ENCODE peak calls at places on chromosome 19, in ten cellular contexts. One of them, this sample, is unnamed.

GRCh38 chr19:50266896-50267295 is 62.3 kb downstream of the KCNC3 start:
- DNase-seq in AG08396: no peak
- DNase-seq in stimulated activated CD8-positive, alpha-beta memory T cell treated with anti-CD3 and anti-CD28 coated beads, Interleukin-15, amount 100 ng/mL, for 4 hours: no peak
- DNase-seq in HT-29: peak
- DNase-seq in sigmoid colon: no peak
- DNase-seq in activated CD8-positive, alpha-beta T cell treated with anti-CD3 and anti-CD28 coated beads for 36 hours: peak
- DNase-seq in HTR-8/SVneo: no peak
- DNase-seq in stimulated activated CD4-positive, alpha-beta T cell treated with anti-CD3 and anti-CD28 coated beads, Interleukin-1b, Interleukin-23, amount 100 ng/mL, for 24 hours: peak
- DNase-seq in NCI-H2171 treated with DMSO at 0.1 percent for 48 hours: no peak
- DNase-seq in heart left ventricle: no peak
- DNase-seq in this sample: no peak

GRCh38 chr19:44740351-44740824 is 8.1 kb upstream of the BCL3 start:
- DNase-seq in AG08396: no peak
- DNase-seq in stimulated activated CD8-positive, alpha-beta memory T cell treated with anti-CD3 and anti-CD28 coated beads, Interleukin-15, amount 100 ng/mL, for 4 hours: no peak
- DNase-seq in HT-29: peak
- DNase-seq in sigmoid colon: no peak
- DNase-seq in activated CD8-positive, alpha-beta T cell treated with anti-CD3 and anti-CD28 coated beads for 36 hours: no peak
- DNase-seq in HTR-8/SVneo: no peak
- DNase-seq in stimulated activated CD4-positive, alpha-beta T cell treated with anti-CD3 and anti-CD28 coated beads, Interleukin-1b, Interleukin-23, amount 100 ng/mL, for 24 hours: no peak
- DNase-seq in NCI-H2171 treated with DMSO at 0.1 percent for 48 hours: no peak
- DNase-seq in heart left ventricle: no peak
- DNase-seq in this sample: no peak

GRCh38 chr19:5281588-5281987 is 59.0 kb downstream of the PTPRS start:
- DNase-seq in AG08396: peak
- DNase-seq in stimulated activated CD8-positive, alpha-beta memory T cell treated with anti-CD3 and anti-CD28 coated beads, Interleukin-15, amount 100 ng/mL, for 4 hours: no peak
- DNase-seq in HT-29: no peak
- DNase-seq in sigmoid colon: peak
- DNase-seq in activated CD8-positive, alpha-beta T cell treated with anti-CD3 and anti-CD28 coated beads for 36 hours: no peak
- DNase-seq in HTR-8/SVneo: no peak
- DNase-seq in stimulated activated CD4-positive, alpha-beta T cell treated with anti-CD3 and anti-CD28 coated beads, Interleukin-1b, Interleukin-23, amount 100 ng/mL, for 24 hours: no peak
- DNase-seq in NCI-H2171 treated with DMSO at 0.1 percent for 48 hours: no peak
- DNase-seq in heart left ventricle: peak
- DNase-seq in this sample: no peak

GRCh38 chr19:679418-680286 is 3.5 kb downstream of the FSTL3 start:
- DNase-seq in AG08396: peak
- DNase-seq in stimulated activated CD8-positive, alpha-beta memory T cell treated with anti-CD3 and anti-CD28 coated beads, Interleukin-15, amount 100 ng/mL, for 4 hours: no peak
- DNase-seq in HT-29: no peak
- DNase-seq in sigmoid colon: peak
- DNase-seq in activated CD8-positive, alpha-beta T cell treated with anti-CD3 and anti-CD28 coated beads for 36 hours: peak
- DNase-seq in HTR-8/SVneo: peak
- DNase-seq in stimulated activated CD4-positive, alpha-beta T cell treated with anti-CD3 and anti-CD28 coated beads, Interleukin-1b, Interleukin-23, amount 100 ng/mL, for 24 hours: peak
- DNase-seq in NCI-H2171 treated with DMSO at 0.1 percent for 48 hours: peak
- DNase-seq in heart left ventricle: peak
- DNase-seq in this sample: peak

GRCh38 chr19:35253316-35254286 is 4.8 kb downstream of the LSR start:
- DNase-seq in AG08396: no peak
- DNase-seq in stimulated activated CD8-positive, alpha-beta memory T cell treated with anti-CD3 and anti-CD28 coated beads, Interleukin-15, amount 100 ng/mL, for 4 hours: no peak
- DNase-seq in HT-29: no peak
- DNase-seq in sigmoid colon: peak
- DNase-seq in activated CD8-positive, alpha-beta T cell treated with anti-CD3 and anti-CD28 coated beads for 36 hours: no peak
- DNase-seq in HTR-8/SVneo: no peak
- DNase-seq in stimulated activated CD4-positive, alpha-beta T cell treated with anti-CD3 and anti-CD28 coated beads, Interleukin-1b, Interleukin-23, amount 100 ng/mL, for 24 hours: no peak
- DNase-seq in NCI-H2171 treated with DMSO at 0.1 percent for 48 hours: no peak
- DNase-seq in heart left ventricle: peak
- DNase-seq in this sample: no peak

GRCh38 chr19:3880471-3881271 is at the start of gene ATCAY:
- DNase-seq in AG08396: no peak
- DNase-seq in stimulated activated CD8-positive, alpha-beta memory T cell treated with anti-CD3 and anti-CD28 coated beads, Interleukin-15, amount 100 ng/mL, for 4 hours: no peak
- DNase-seq in HT-29: no peak
- DNase-seq in sigmoid colon: no peak
- DNase-seq in activated CD8-positive, alpha-beta T cell treated with anti-CD3 and anti-CD28 coated beads for 36 hours: peak
- DNase-seq in HTR-8/SVneo: peak
- DNase-seq in stimulated activated CD4-positive, alpha-beta T cell treated with anti-CD3 and anti-CD28 coated beads, Interleukin-1b, Interleukin-23, amount 100 ng/mL, for 24 hours: no peak
- DNase-seq in NCI-H2171 treated with DMSO at 0.1 percent for 48 hours: peak
- DNase-seq in heart left ventricle: no peak
- DNase-seq in this sample: no peak

GRCh38 chr19:46585539-46585938 is 15.6 kb upstream of the CALM3 start:
- DNase-seq in AG08396: no peak
- DNase-seq in stimulated activated CD8-positive, alpha-beta memory T cell treated with anti-CD3 and anti-CD28 coated beads, Interleukin-15, amount 100 ng/mL, for 4 hours: no peak
- DNase-seq in HT-29: no peak
- DNase-seq in sigmoid colon: no peak
- DNase-seq in activated CD8-positive, alpha-beta T cell treated with anti-CD3 and anti-CD28 coated beads for 36 hours: no peak
- DNase-seq in HTR-8/SVneo: no peak
- DNase-seq in stimulated activated CD4-positive, alpha-beta T cell treated with anti-CD3 and anti-CD28 coated beads, Interleukin-1b, Interleukin-23, amount 100 ng/mL, for 24 hours: no peak
- DNase-seq in NCI-H2171 treated with DMSO at 0.1 percent for 48 hours: no peak
- DNase-seq in heart left ventricle: no peak
- DNase-seq in this sample: no peak

GRCh38 chr19:45448887-45449299 is 18.9 kb upstream of the FOSB start:
- DNase-seq in AG08396: no peak
- DNase-seq in stimulated activated CD8-positive, alpha-beta memory T cell treated with anti-CD3 and anti-CD28 coated beads, Interleukin-15, amount 100 ng/mL, for 4 hours: no peak
- DNase-seq in HT-29: peak
- DNase-seq in sigmoid colon: no peak
- DNase-seq in activated CD8-positive, alpha-beta T cell treated with anti-CD3 and anti-CD28 coated beads for 36 hours: no peak
- DNase-seq in HTR-8/SVneo: no peak
- DNase-seq in stimulated activated CD4-positive, alpha-beta T cell treated with anti-CD3 and anti-CD28 coated beads, Interleukin-1b, Interleukin-23, amount 100 ng/mL, for 24 hours: no peak
- DNase-seq in NCI-H2171 treated with DMSO at 0.1 percent for 48 hours: peak
- DNase-seq in heart left ventricle: no peak
- DNase-seq in this sample: no peak

GRCh38 chr19:42286349-42287016 is 15.4 kb upstream of the PRR19 start:
- DNase-seq in AG08396: peak
- DNase-seq in stimulated activated CD8-positive, alpha-beta memory T cell treated with anti-CD3 and anti-CD28 coated beads, Interleukin-15, amount 100 ng/mL, for 4 hours: no peak
- DNase-seq in HT-29: no peak
- DNase-seq in sigmoid colon: peak
- DNase-seq in activated CD8-positive, alpha-beta T cell treated with anti-CD3 and anti-CD28 coated beads for 36 hours: no peak
- DNase-seq in HTR-8/SVneo: no peak
- DNase-seq in stimulated activated CD4-positive, alpha-beta T cell treated with anti-CD3 and anti-CD28 coated beads, Interleukin-1b, Interleukin-23, amount 100 ng/mL, for 24 hours: no peak
- DNase-seq in NCI-H2171 treated with DMSO at 0.1 percent for 48 hours: no peak
- DNase-seq in heart left ventricle: no peak
- DNase-seq in this sample: no peak

GRCh38 chr19:52936151-52936957 is 13.1 kb upstream of the ZNF888 start:
- DNase-seq in AG08396: no peak
- DNase-seq in stimulated activated CD8-positive, alpha-beta memory T cell treated with anti-CD3 and anti-CD28 coated beads, Interleukin-15, amount 100 ng/mL, for 4 hours: no peak
- DNase-seq in HT-29: no peak
- DNase-seq in sigmoid colon: peak
- DNase-seq in activated CD8-positive, alpha-beta T cell treated with anti-CD3 and anti-CD28 coated beads for 36 hours: no peak
- DNase-seq in HTR-8/SVneo: no peak
- DNase-seq in stimulated activated CD4-positive, alpha-beta T cell treated with anti-CD3 and anti-CD28 coated beads, Interleukin-1b, Interleukin-23, amount 100 ng/mL, for 24 hours: no peak
- DNase-seq in NCI-H2171 treated with DMSO at 0.1 percent for 48 hours: no peak
- DNase-seq in heart left ventricle: no peak
- DNase-seq in this sample: peak

GRCh38 chr19:55406091-55406868 is 1.3 kb downstream of the UBE2S start:
- DNase-seq in AG08396: no peak
- DNase-seq in stimulated activated CD8-positive, alpha-beta memory T cell treated with anti-CD3 and anti-CD28 coated beads, Interleukin-15, amount 100 ng/mL, for 4 hours: no peak
- DNase-seq in HT-29: peak
- DNase-seq in sigmoid colon: no peak
- DNase-seq in activated CD8-positive, alpha-beta T cell treated with anti-CD3 and anti-CD28 coated beads for 36 hours: no peak
- DNase-seq in HTR-8/SVneo: no peak
- DNase-seq in stimulated activated CD4-positive, alpha-beta T cell treated with anti-CD3 and anti-CD28 coated beads, Interleukin-1b, Interleukin-23, amount 100 ng/mL, for 24 hours: no peak
- DNase-seq in NCI-H2171 treated with DMSO at 0.1 percent for 48 hours: no peak
- DNase-seq in heart left ventricle: no peak
- DNase-seq in this sample: no peak

This sample was measured in Caco-2.